ENCODE peak calls at places on chromosome 3, in four cellular contexts. D, Q, M and K are unnamed samples.

GRCh38 chr3:188080091-188080490 is 73.9 kb upstream of the LPP start:
- DNase-seq in M (no peak), D (no peak), Q (no peak), K (no peak)

GRCh38 chr3:52225452-52226228 is at the start of gene TLR9:
- DNase-seq in D (no peak), M (no peak), Q (no peak), K (no peak)

GRCh38 chr3:155244206-155244605 is 49.3 kb downstream of the STRIT1 start:
- DNase-seq in M (no peak), Q (peak), D (no peak), K (no peak)

GRCh38 chr3:178967184-178967532 is 104.5 kb downstream of the ZMAT3 start:
- DNase-seq in Q (no peak), M (no peak), D (no peak), K (no peak)

GRCh38 chr3:13018561-13019242 is 54.5 kb downstream of the IQSEC1 start:
- DNase-seq in D (no peak), Q (no peak), M (no peak), K (peak)

GRCh38 chr3:112773864-112774263 is 72.8 kb downstream of the CD200R1L start:
- DNase-seq in D (no peak), M (no peak), Q (no peak), K (no peak)

GRCh38 chr3:36900474-36901443 is 44.1 kb downstream of the TRANK1 start:
- DNase-seq in D (no peak), M (no peak), Q (no peak), K (no peak)

GRCh38 chr3:156576887-156577427 is 22.0 kb upstream of the SSR3 start:
- DNase-seq in M (no peak), Q (no peak), D (no peak), K (no peak)

GRCh38 chr3:148882288-148882687 is 17.2 kb downstream of the CPA3 start:
- DNase-seq in M (no peak), Q (no peak), D (no peak), K (no peak)

GRCh38 chr3:22731901-22732300 is 471.2 kb upstream of the UBE2E2 start:
- DNase-seq in M (no peak), D (no peak), Q (no peak), K (no peak)

GRCh38 chr3:194030372-194030771 is 105.6 kb upstream of the HES1 start:
- DNase-seq in D (peak), M (no peak), Q (no peak), K (no peak)

GRCh38 chr3:69290006-69290405 is 95.9 kb downstream of the FRMD4B start:
- DNase-seq in Q (peak), D (no peak), M (no peak), K (no peak)

GRCh38 chr3:137081711-137082110 is 123.9 kb downstream of the IL20RB start:
- DNase-seq in M (no peak), Q (no peak), D (no peak), K (no peak)

GRCh38 chr3:104133004-104133403 is 1233.7 kb upstream of the ALCAM start:
- DNase-seq in Q (no peak), M (no peak), D (no peak), K (no peak)

GRCh38 chr3:83946045-83946444 is 1012.7 kb upstream of the CADM2 start:
- DNase-seq in M (no peak), Q (no peak), D (no peak), K (no peak)

GRCh38 chr3:88180398-88180999 is 30.7 kb downstream of the C3orf38 start:
- DNase-seq in Q (no peak), D (no peak), M (no peak), K (no peak)

GRCh38 chr3:133940536-133940935 is 44.9 kb upstream of the RAB6B start:
- DNase-seq in M (no peak), Q (no peak), D (no peak), K (peak)

GRCh38 chr3:131795382-131796085 is 239.3 kb downstream of the CPNE4 start:
- DNase-seq in M (no peak), Q (no peak), D (no peak), K (no peak)

GRCh38 chr3:134078169-134078821 is 48.6 kb upstream of the SLCO2A1 start:
- DNase-seq in M (no peak), Q (no peak), D (no peak), K (no peak)